ENCODE peak calls at places on chromosomes 7 and 10, in ten cellular contexts. J is H9, W is choroid plexus epithelial cell, C is spleen, V is brain microvascular endothelial cell, O is GM06990, N is HFFc6, Z is cardiac muscle cell, H is DND-41, F is A549. Y is an unnamed sample.
A peak's percentile ranks its signal among the peaks of the same experiment; 100 is the strongest.

GRCh38 chr7:143405158-143405557 is 3.5 kb downstream of the EPHA1 start:
- DNase-seq in H (no peak), J (no peak), C (no peak), W (no peak), V (no peak), N (no peak), F (no peak), O (no peak), Z (no peak), Y (no peak)

GRCh38 chr7:97971990-97972943 is 17.7 kb downstream of the OCM2 start:
- DNase-seq in O (peak; percentile 87), Z (peak; percentile 78), W (peak; percentile 76), F (peak; percentile 90), J (peak; percentile 61), C (peak; percentile 97), H (peak; percentile 88), N (peak; percentile 58), V (peak; percentile 47), Y (peak; percentile 86)

GRCh38 chr7:7868245-7868899 is 100.2 kb upstream of the GLCCI1 start:
- DNase-seq in F (no peak), H (no peak), C (no peak), W (no peak), N (no peak), J (no peak), Z (no peak), O (no peak), V (no peak), Y (no peak)

GRCh38 chr7:32868116-32868515 is 23.4 kb downstream of the KBTBD2 start:
- DNase-seq in H (no peak), N (no peak), V (no peak), W (no peak), C (no peak), F (no peak), J (no peak), Z (no peak), O (no peak), Y (no peak)

GRCh38 chr7:87083865-87084519 is 24.5 kb upstream of the ELAPOR2 start:
- DNase-seq in W (no peak), O (no peak), F (no peak), Z (no peak), V (no peak), H (no peak), J (no peak), N (no peak), C (no peak), Y (no peak)

GRCh38 chr10:64261092-64261491 is 739.9 kb downstream of the REEP3 start:
- DNase-seq in Z (no peak), H (no peak), F (no peak), W (no peak), C (no peak), N (no peak), O (peak; percentile 5), J (no peak), V (no peak), Y (no peak)

GRCh38 chr7:50851451-50851850 is 68.8 kb upstream of the GRB10 start:
- DNase-seq in F (no peak), Z (no peak), V (no peak), N (no peak), H (no peak), C (no peak), J (no peak), W (no peak), O (no peak), Y (no peak)

GRCh38 chr10:84244651-84245270 is at the start of gene RGR:
- DNase-seq in O (no peak), W (no peak), J (no peak), H (no peak), V (no peak), Z (no peak), N (no peak), C (no peak), F (no peak), Y (no peak)

GRCh38 chr7:104548861-104549260 is 220.5 kb downstream of the LHFPL3 start:
- DNase-seq in H (no peak), N (no peak), Z (peak; percentile 8), F (no peak), V (no peak), C (no peak), O (no peak), W (no peak), J (no peak), Y (no peak)

DNA sequence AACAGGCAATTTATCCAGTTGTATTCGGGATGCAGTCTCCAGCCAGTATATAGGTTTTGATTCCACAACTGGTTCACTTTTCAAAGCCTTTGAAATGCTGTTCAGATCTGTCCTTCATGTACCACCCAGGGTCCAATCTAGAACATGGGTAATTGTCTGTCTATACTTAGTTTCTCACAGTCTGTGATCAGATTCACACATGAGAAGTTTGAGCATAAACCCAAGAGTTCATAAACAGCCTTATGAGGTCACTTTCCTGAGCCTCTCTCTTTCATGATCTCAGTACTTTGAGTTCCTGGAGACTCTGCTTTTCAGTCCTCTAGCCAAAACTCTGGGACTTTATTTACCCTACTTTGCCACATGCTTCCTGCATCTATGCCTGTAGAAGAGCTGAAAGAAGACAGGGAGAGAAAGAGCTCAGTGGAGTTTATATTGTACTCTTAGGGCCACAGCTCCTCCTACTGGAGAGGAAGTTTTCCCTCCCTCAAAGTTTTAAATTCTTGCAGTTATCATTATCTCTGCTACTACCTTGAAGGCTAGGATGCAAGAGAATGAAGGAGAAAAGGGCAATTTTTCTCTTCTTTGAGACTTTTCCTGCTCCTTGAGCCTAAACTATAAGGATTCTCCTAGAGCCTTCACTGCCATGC is 172.0 kb downstream of the ZEB1 start:
- DNase-seq in C (no peak), F (no peak), J (peak; percentile 29), Z (peak; percentile 65), W (peak; percentile 85), O (peak; percentile 24), N (peak; percentile 60), V (peak; percentile 53), H (peak; percentile 49), Y (no peak)
- TF ChIP-seq CTCF in C (peak; percentile 51), F (no peak), J (peak; percentile 83), Z (peak; percentile 73), W (peak; percentile 81), O (peak; percentile 58), N (peak; percentile 87), V (peak; percentile 70), H (peak; percentile 77), Y (peak; percentile 44)

GRCh38 chr10:133096616-133097269 is 9.0 kb downstream of the ADGRA1 start:
- DNase-seq in Z (no peak), C (no peak), O (no peak), J (no peak), F (no peak), W (no peak), V (no peak), N (no peak), H (peak; percentile 9), Y (no peak)
- TF ChIP-seq CTCF in Z (no peak), C (no peak), O (no peak), J (no peak), F (no peak), W (no peak), V (no peak), N (peak; percentile 22), H (peak; percentile 39), Y (no peak)

DNA sequence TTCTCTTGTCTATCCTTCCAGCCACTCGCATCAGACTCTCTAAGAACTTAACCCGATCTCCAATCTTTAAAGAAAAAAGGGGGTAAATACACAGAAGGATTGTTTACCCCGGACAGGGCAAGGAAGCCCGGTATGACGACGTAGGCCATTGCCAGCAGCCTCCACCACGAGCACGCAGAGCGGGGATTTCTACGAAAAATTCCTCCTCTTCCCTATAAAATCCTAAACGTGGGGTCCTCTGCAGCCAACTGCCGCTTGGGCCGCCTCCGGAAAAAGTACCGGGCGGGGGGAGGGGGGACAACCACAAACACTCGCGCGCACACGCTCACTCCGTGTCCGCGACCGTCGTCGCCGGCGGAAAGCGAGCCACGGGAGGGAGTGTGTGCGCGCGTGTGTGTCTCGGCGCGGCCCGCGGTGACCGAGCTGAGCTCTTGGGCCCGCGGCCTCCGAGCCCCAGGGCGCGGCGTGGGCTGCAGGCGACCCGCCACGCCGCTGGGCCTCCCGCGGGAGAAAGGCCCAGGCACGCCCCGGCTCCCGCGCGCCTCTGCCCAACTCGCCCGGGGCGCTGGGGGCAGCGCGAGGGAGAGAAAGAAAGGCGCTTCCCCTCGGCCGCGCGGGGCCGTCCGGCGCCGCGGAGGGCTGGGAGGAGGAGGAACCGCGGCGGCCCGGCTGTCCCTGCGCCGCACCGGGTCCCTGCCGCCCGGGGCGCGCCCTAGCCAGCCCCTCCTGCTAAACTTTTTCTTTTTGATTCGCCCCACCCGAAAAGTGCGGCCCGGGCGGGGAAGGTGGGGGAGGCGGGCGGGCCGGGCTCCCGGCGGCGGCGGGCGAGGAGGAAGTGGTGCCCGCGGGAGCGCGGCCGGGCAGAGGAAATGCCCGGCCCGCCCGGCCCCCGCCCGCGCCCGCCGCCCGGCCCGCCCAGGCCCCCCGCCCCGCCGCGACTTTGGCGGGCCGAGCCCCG is 1.6 kb downstream of the CTBP2 start:
- DNase-seq in F (peak; percentile 52), C (peak; percentile 91), V (no peak), O (no peak), W (peak; percentile 39), J (peak; percentile 15), Z (peak; percentile 64), H (peak; percentile 27), N (no peak), Y (peak; percentile 52)
- TF ChIP-seq CTCF in F (no peak), C (no peak), V (no peak), O (no peak), W (no peak), J (no peak), Z (no peak), H (no peak), N (peak; percentile 27), Y (no peak)

GRCh38 chr10:60042262-60042661 is 135.9 kb upstream of the CCDC6 start:
- DNase-seq in N (no peak), C (no peak), H (no peak), O (no peak), J (no peak), W (no peak), V (no peak), Z (no peak), F (no peak), Y (no peak)

GRCh38 chr10:60044221-60044620 is 137.9 kb upstream of the CCDC6 start:
- DNase-seq in H (no peak), J (no peak), F (no peak), O (no peak), Z (no peak), C (no peak), W (peak; percentile 62), N (no peak), V (peak; percentile 61), Y (no peak)

GRCh38 chr10:60042959-60043358 is 136.6 kb upstream of the CCDC6 start:
- DNase-seq in H (no peak), F (no peak), O (no peak), W (no peak), J (no peak), Z (no peak), N (no peak), C (no peak), V (no peak), Y (no peak)

GRCh38 chr10:60043561-60043960 is 137.2 kb upstream of the CCDC6 start:
- DNase-seq in F (no peak), J (no peak), Z (no peak), H (no peak), C (no peak), O (no peak), N (no peak), V (no peak), W (no peak), Y (no peak)

DNA sequence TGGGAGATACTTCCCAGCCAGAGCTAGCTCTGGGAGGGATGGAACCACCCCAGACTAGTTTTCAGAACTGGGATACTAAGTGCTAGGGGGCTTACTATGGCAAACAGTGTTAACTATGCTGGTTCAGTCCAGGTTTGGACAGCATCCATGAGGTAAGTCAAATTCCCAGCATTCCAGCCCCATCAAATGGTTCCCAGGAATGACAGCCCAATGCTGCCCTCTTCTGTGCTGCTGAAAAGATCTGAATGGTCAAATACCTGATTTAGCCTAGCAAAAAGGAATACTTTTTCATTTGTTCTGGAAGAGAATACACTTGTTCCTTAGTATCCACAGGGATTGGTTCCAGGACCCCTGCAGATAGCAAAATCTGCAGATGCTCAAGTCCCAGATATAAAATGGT is 141.8 kb upstream of the CCDC6 start:
- DNase-seq in N (peak; percentile 4), Z (peak; percentile 66), F (no peak), J (peak; percentile 66), W (peak; percentile 58), V (no peak), O (no peak), H (no peak), C (no peak), Y (no peak)
- TF ChIP-seq CTCF in N (peak; percentile 47), Z (peak; percentile 35), F (peak; percentile 39), J (peak; percentile 76), W (peak; percentile 55), V (peak; percentile 57), O (peak; percentile 9), H (no peak), C (no peak), Y (peak; percentile 1)

Y was measured in lung.